ENCODE peak calls at places on chromosomes 7 and 10, in eight cellular contexts. M, D, R, A, S, B, J and L are unnamed samples.

GRCh38 chr10:98472171-98472570 is 25.4 kb upstream of the HPS1 start:
- DNase-seq in M (no peak), D (no peak), R (no peak), A (no peak), S (no peak), B (no peak), J (no peak), L (no peak)

GRCh38 chr7:79340212-79340611 is 113.3 kb downstream of the MAGI2 start:
- DNase-seq in M (no peak), D (no peak), R (no peak), A (no peak), S (no peak), B (no peak), J (no peak), L (no peak)

GRCh38 chr7:641269-641671 is 85.2 kb upstream of the DNAAF5 start:
- DNase-seq in M (no peak), D (no peak), R (no peak), A (no peak), S (no peak), B (no peak), J (no peak), L (no peak)

GRCh38 chr7:111192614-111193053 is 101.7 kb downstream of the LRRN3 start:
- DNase-seq in M (no peak), D (no peak), R (no peak), A (no peak), S (no peak), B (no peak), J (no peak), L (no peak)

GRCh38 chr7:131231381-131232220 is 96.1 kb upstream of the MKLN1 start:
- DNase-seq in M (no peak), D (no peak), R (no peak), A (peak; percentile 24), S (peak; percentile 53), B (peak; percentile 31), J (no peak), L (no peak)

GRCh38 chr10:27815846-27816245 is 70.2 kb upstream of the MKX start:
- DNase-seq in M (no peak), D (no peak), R (no peak), A (no peak), S (no peak), B (no peak), J (no peak), L (no peak)

GRCh38 chr7:77266162-77266807 is 66.7 kb upstream of the FGL2 start:
- DNase-seq in M (no peak), D (no peak), R (no peak), A (no peak), S (no peak), B (no peak), J (no peak), L (no peak)

GRCh38 chr7:75642810-75643486 is 95.8 kb downstream of the HIP1 start:
- DNase-seq in M (no peak), D (peak; percentile 70), R (no peak), A (no peak), S (peak; percentile 53), B (peak; percentile 61), J (peak; percentile 87), L (no peak)

GRCh38 chr7:42068554-42069280 is 168.3 kb downstream of the GLI3 start:
- DNase-seq in M (no peak), D (no peak), R (no peak), A (no peak), S (no peak), B (no peak), J (no peak), L (no peak)

GRCh38 chr10:10313099-10313875 is 704.4 kb upstream of the CELF2 start:
- DNase-seq in M (no peak), D (no peak), R (no peak), A (no peak), S (no peak), B (no peak), J (no peak), L (no peak)

GRCh38 chr7:82595176-82595575 is 151.6 kb upstream of the CACNA2D1 start:
- DNase-seq in M (no peak), D (no peak), R (no peak), A (no peak), S (no peak), B (no peak), J (no peak), L (no peak)

GRCh38 chr7:105454058-105454739 is 65.5 kb upstream of the SRPK2 start:
- DNase-seq in M (no peak), D (no peak), R (no peak), A (no peak), S (no peak), B (no peak), J (no peak), L (no peak)

GRCh38 chr7:30348083-30348560 is 63.7 kb downstream of the ZNRF2 start:
- DNase-seq in M (no peak), D (no peak), R (no peak), A (no peak), S (no peak), B (no peak), J (peak; percentile 10), L (no peak)

GRCh38 chr7:73894851-73895441 is 34.0 kb downstream of the TMEM270 start:
- DNase-seq in M (peak; percentile 95), D (peak; percentile 87), R (peak; percentile 93), A (peak; percentile 40), S (peak; percentile 47), B (no peak), J (peak; percentile 46), L (no peak)

DNA sequence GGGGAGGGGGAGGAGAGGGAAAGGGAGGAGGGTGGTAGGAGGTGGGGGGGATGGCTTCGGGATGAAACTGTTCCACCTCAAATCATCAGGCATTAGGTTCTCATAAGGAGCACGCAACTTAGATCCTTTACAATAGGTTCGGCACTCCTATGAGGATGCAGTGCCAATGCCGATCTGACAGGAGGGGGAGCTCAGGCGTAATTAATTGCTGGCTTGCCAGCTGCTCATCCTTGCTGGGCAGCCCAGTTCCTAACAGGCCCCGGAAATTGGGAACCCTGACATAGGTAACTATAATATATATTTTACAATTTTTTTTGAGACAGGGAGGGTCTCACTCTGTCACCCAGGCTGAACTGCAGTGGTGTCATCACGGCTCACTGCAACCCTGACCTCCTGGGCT is 118.8 kb upstream of the SFMBT2 start:
- DNase-seq in M (peak; percentile 34), D (peak; percentile 67), R (no peak), A (no peak), S (no peak), B (no peak), J (no peak), L (peak; percentile 65)
- TF ChIP-seq EP300 in M (no peak), D (no peak), R (no peak), A (no peak), S (no peak), B (no peak), J (no peak), L (no peak)

GRCh38 chr7:150831851-150832250 is 20.5 kb upstream of the AOC1 start:
- DNase-seq in M (no peak), D (no peak), R (no peak), A (no peak), S (no peak), B (no peak), J (no peak), L (no peak)
- TF ChIP-seq EP300 in M (no peak), D (no peak), R (no peak), A (no peak), S (no peak), B (no peak), J (no peak), L (no peak)

GRCh38 chr10:84193846-84194423 is 402 bp upstream of the CDHR1 start:
- DNase-seq in M (no peak), D (no peak), R (no peak), A (no peak), S (peak; percentile 5), B (no peak), J (no peak), L (no peak)
- TF ChIP-seq EP300 in M (no peak), D (no peak), R (no peak), A (no peak), S (no peak), B (no peak), J (no peak), L (no peak)

GRCh38 chr7:2529161-2530075 is 9.8 kb downstream of the LFNG start:
- DNase-seq in M (no peak), D (no peak), R (peak; percentile 88), A (peak; percentile 52), S (peak; percentile 68), B (peak; percentile 63), J (no peak), L (no peak)

GRCh38 chr7:2527505-2528464 is 8.2 kb downstream of the LFNG start:
- DNase-seq in M (no peak), D (no peak), R (no peak), A (no peak), S (peak; percentile 66), B (no peak), J (peak; percentile 79), L (no peak)

GRCh38 chr7:2528481-2529095 is 9.0 kb downstream of the LFNG start:
- DNase-seq in M (no peak), D (no peak), R (peak; percentile 85), A (no peak), S (no peak), B (no peak), J (no peak), L (no peak)

GRCh38 chr7:2526659-2527504 is 7.3 kb downstream of the LFNG start:
- DNase-seq in M (no peak), D (no peak), R (peak; percentile 69), A (no peak), S (peak; percentile 56), B (no peak), J (no peak), L (no peak)

DNA sequence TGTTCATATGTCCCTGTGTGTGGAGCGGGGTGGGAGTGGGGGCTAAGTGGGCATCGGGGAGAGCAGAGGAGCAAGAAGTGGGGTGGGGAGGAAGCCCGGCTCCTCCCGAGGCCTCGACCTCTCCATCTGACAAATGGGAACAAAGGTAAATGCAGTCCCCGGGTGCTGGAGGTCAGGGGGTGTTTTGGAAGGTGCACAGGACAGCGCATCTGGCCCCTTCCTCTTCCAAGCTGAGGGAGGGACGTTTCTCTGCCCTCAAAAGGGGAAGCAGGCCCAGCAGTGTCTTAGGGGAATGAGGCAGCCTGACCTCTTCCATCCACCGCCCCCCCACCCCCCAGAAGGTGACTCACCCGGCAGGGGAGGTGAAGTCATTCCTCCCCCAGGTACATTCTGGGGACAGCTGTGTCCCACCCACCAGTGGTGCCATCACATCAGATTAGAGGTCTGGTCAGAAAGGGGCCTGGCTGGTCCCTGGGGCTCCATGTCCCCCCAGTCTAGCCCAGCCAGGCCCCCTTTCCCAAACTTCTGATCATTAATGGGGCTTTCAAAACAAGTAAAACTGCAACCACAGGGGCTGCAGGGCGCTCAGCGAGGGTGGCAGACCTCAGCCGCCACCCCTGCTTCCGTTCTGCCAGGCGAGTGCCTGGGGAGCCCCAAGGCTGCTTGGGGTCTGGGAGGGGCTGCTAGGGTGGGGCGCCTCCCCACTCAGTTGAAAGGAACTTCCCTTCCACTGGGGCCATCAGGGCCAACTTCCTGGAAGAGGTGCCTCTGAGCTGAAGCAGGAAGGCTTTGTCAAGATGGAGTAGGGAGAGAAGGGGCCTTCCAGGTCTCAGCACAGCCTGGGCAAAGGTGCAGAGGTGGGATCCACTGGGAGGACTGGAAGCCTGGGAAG is 10.7 kb downstream of the LFNG start:
- DNase-seq in M (no peak), D (no peak), R (peak; percentile 82), A (no peak), S (peak; percentile 55), B (no peak), J (peak; percentile 78), L (no peak)
- TF ChIP-seq EP300 in M (no peak), D (no peak), R (no peak), A (no peak), S (no peak), B (no peak), J (peak; percentile 27), L (no peak)